ENCODE peak calls at places on chromosomes 13 and 19, in nine cellular contexts. A, X, K, G, R, S, I, O and T are unnamed samples.

GRCh38 chr13:106599875-106600797 is 32.2 kb upstream of the ARGLU1 start:
- DNase-seq in R (no peak), X (peak; percentile 71), O (no peak), I (no peak), S (peak; percentile 12), G (no peak), A (no peak), K (no peak), T (no peak)

GRCh38 chr19:44856438-44857083 is 10.5 kb downstream of the NECTIN2 start:
- DNase-seq in I (no peak), G (peak; percentile 40), K (no peak), A (no peak), R (no peak), S (no peak), X (no peak), O (no peak), T (no peak)

GRCh38 chr13:72536668-72537399 is 190.6 kb downstream of the MZT1 start:
- DNase-seq in S (no peak), I (peak; percentile 16), A (no peak), K (no peak), X (no peak), G (no peak), O (no peak), R (no peak), T (no peak)

GRCh38 chr13:20125129-20125782 is 35.6 kb downstream of the GJA3 start:
- DNase-seq in R (no peak), G (no peak), O (no peak), K (no peak), A (no peak), S (no peak), X (peak; percentile 84), I (no peak), T (no peak)

GRCh38 chr19:54470991-54471782 is 1.9 kb downstream of the CDC42EP5 start:
- DNase-seq in K (no peak), I (peak; percentile 69), A (no peak), G (no peak), S (peak; percentile 49), X (no peak), O (no peak), R (no peak), T (no peak)

GRCh38 chr13:73914119-73914518 is 220.1 kb downstream of the KLF12 start:
- DNase-seq in G (no peak), K (no peak), I (no peak), A (no peak), X (peak; percentile 62), R (no peak), O (no peak), S (no peak), T (no peak)

GRCh38 chr19:37932985-37933953 is 26.3 kb downstream of the SIPA1L3 start:
- DNase-seq in X (peak; percentile 24), G (peak; percentile 46), O (no peak), A (no peak), S (no peak), I (no peak), R (no peak), K (no peak), T (no peak)

GRCh38 chr19:5680437-5681368 is at the start of the genes HSD11B1L and MICOS13:
- DNase-seq in A (peak; percentile 91), X (peak; percentile 99), G (peak; percentile 99), R (peak; percentile 99), K (peak; percentile 96), S (peak; percentile 99), I (peak; percentile 99), O (peak; percentile 95), T (peak; percentile 98)

GRCh38 chr13:112670864-112671263 is 19.0 kb upstream of the ATP11A start:
- DNase-seq in I (no peak), G (no peak), O (no peak), X (no peak), S (no peak), R (no peak), K (no peak), A (no peak), T (no peak)

GRCh38 chr13:45933203-45934014 is 81.9 kb upstream of the SIAH3 start:
- DNase-seq in I (no peak), G (no peak), A (no peak), O (no peak), X (no peak), R (no peak), K (no peak), S (no peak), T (no peak)

GRCh38 chr13:92354583-92354982 is 872.0 kb upstream of the GPC6 start:
- DNase-seq in A (no peak), S (no peak), K (no peak), O (no peak), I (no peak), R (no peak), G (no peak), X (no peak), T (no peak)

GRCh38 chr19:2982983-2983350 is 5.6 kb downstream of the TLE6 start:
- DNase-seq in I (no peak), A (no peak), O (no peak), R (peak; percentile 96), X (peak; percentile 96), K (no peak), G (peak; percentile 63), S (no peak), T (no peak)

GRCh38 chr19:37905936-37906867 is at the start of gene WDR87:
- DNase-seq in A (no peak), R (no peak), X (peak; percentile 4), K (no peak), S (peak; percentile 61), G (peak; percentile 51), O (peak; percentile 71), I (peak; percentile 94), T (no peak)

GRCh38 chr19:7307590-7308218 is 13.5 kb upstream of the INSR start:
- DNase-seq in R (no peak), I (no peak), X (no peak), G (no peak), A (no peak), S (no peak), K (no peak), O (no peak), T (no peak)

GRCh38 chr19:44677019-44677809 is 5.9 kb downstream of the CEACAM19 start:
- DNase-seq in R (no peak), S (no peak), I (peak; percentile 76), A (no peak), X (peak; percentile 69), K (no peak), G (no peak), O (no peak), T (no peak)

GRCh38 chr19:51565583-51565982 is 5.5 kb upstream of the ZNF175 start:
- DNase-seq in R (no peak), K (no peak), A (no peak), O (no peak), S (no peak), G (no peak), X (no peak), I (no peak), T (no peak)

GRCh38 chr19:47239610-47240296 is 8.8 kb upstream of the BBC3 start:
- DNase-seq in O (peak; percentile 34), G (no peak), S (peak; percentile 68), I (peak; percentile 84), K (no peak), X (no peak), R (peak; percentile 48), A (no peak), T (no peak)

GRCh38 chr13:71913717-71914116 is 46.7 kb upstream of the DACH1 start:
- DNase-seq in G (no peak), O (no peak), X (no peak), K (no peak), R (no peak), I (no peak), S (no peak), A (no peak), T (no peak)

GRCh38 chr19:10471909-10472308 is 31.2 kb downstream of the KEAP1 start:
- DNase-seq in S (peak; percentile 19), A (no peak), R (no peak), I (peak; percentile 43), K (no peak), G (no peak), X (peak; percentile 58), O (no peak), T (no peak)
- TF ChIP-seq CTCF in S (peak; percentile 64), A (no peak), R (no peak), I (peak; percentile 33), K (peak; percentile 34), G (no peak), X (peak; percentile 42), O (peak; percentile 40), T (peak; percentile 45)

DNA sequence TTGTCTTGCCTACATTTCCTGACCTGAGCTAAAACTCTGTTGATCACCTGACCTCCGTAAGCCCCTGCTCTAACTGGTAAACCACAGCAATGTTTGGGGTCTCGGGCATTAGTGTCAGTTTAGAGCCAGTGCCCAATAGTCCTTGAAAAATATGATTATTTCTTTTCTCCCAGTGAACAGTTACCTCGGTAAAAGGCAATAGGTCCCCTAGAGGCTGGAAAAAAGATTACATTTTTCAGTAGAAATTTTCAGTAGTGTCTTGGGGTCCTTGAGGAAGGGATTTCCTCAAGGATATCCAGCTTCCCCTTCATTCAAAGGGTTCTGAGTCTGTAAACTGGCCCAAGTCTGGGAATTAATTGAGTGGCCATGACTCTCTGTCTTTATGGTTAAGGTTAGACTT is 177.5 kb downstream of the SLC7A1 start:
- DNase-seq in G (no peak), R (no peak), I (peak; percentile 17), A (no peak), O (no peak), X (no peak), S (no peak), K (no peak), T (no peak)
- TF ChIP-seq CTCF in G (no peak), R (no peak), I (peak; percentile 47), A (no peak), O (no peak), X (no peak), S (no peak), K (peak; percentile 31), T (peak; percentile 13)

GRCh38 chr13:44157614-44158013 is 216.0 kb upstream of the SERP2 start:
- DNase-seq in I (no peak), G (no peak), A (no peak), K (no peak), X (no peak), S (no peak), O (no peak), R (no peak), T (no peak)
- TF ChIP-seq CTCF in I (no peak), G (no peak), A (no peak), K (no peak), X (no peak), S (no peak), O (no peak), R (no peak), T (no peak)

GRCh38 chr13:30019648-30020626 is 169.5 kb upstream of the UBL3 start:
- DNase-seq in A (no peak), O (no peak), G (no peak), R (no peak), I (peak; percentile 19), X (no peak), S (no peak), K (no peak), T (no peak)

GRCh38 chr13:30016398-30016797 is 166.0 kb upstream of the UBL3 start:
- DNase-seq in S (no peak), A (no peak), I (no peak), G (no peak), K (no peak), R (no peak), O (no peak), X (no peak), T (no peak)

GRCh38 chr13:30021611-30022010 is 171.2 kb upstream of the UBL3 start:
- DNase-seq in I (no peak), K (no peak), G (no peak), X (peak; percentile 12), S (no peak), A (no peak), R (no peak), O (no peak), T (no peak)

GRCh38 chr13:30020726-30021312 is 170.4 kb upstream of the UBL3 start:
- DNase-seq in G (no peak), I (no peak), A (no peak), S (no peak), R (no peak), K (no peak), X (peak; percentile 23), O (no peak), T (no peak)

GRCh38 chr13:30017880-30018279 is 167.5 kb upstream of the UBL3 start:
- DNase-seq in O (no peak), X (no peak), S (no peak), R (no peak), A (no peak), G (no peak), I (peak; percentile 43), K (no peak), T (no peak)
- TF ChIP-seq CTCF in O (peak; percentile 24), X (no peak), S (no peak), R (no peak), A (no peak), G (no peak), I (no peak), K (no peak), T (no peak)